ENCODE peak calls at places on chromosomes 7 and 10, in four cellular contexts. P, W, L and I are unnamed samples. For H3K27me3 and H3K36me3, the result is how much of the 10 kb centered on the place peaks cover.

GRCh38 chr10:132413226-132414205 is 16.5 kb downstream of the PWWP2B start:
- DNase-seq in W (no peak), L (no peak), P (no peak), I (peak)

GRCh38 chr7:129168219-129168991 is 20.0 kb upstream of the SMO start:
- DNase-seq in L (no peak), W (no peak), P (no peak), I (no peak)

GRCh38 chr7:115356139-115356746 is 434.3 kb downstream of the MDFIC start:
- DNase-seq in L (no peak), P (peak), W (no peak), I (no peak)

GRCh38 chr7:2735744-2736143 is 47.7 kb downstream of the AMZ1 start:
- DNase-seq in W (peak), L (no peak), P (no peak), I (no peak)

GRCh38 chr7:55254596-55255500 is 110.3 kb upstream of the LANCL2 start:
- DNase-seq in L (peak), W (peak), P (peak), I (peak)

GRCh38 chr7:141427134-141427533 is 124.1 kb upstream of the AGK start:
- DNase-seq in P (no peak), L (no peak), W (no peak), I (no peak)

GRCh38 chr7:155464948-155465739 is 7.2 kb downstream of the EN2 start:
- DNase-seq in P (no peak), L (no peak), W (no peak), I (no peak)

GRCh38 chr10:85319150-85319549 is 990.8 kb downstream of the CCSER2 start:
- DNase-seq in L (no peak), P (no peak), W (no peak), I (peak)

GRCh38 chr7:5776894-5777645 is 4.4 kb downstream of the RNF216 start:
- DNase-seq in P (no peak), W (no peak), L (no peak), I (no peak)

GRCh38 chr10:114708717-114709352 is 50.8 kb upstream of the ABLIM1 start:
- DNase-seq in W (no peak), L (no peak), P (peak), I (peak)

GRCh38 chr7:81501220-81501619 is 268.6 kb downstream of the HGF start:
- DNase-seq in W (no peak), L (no peak), P (peak), I (no peak)

DNA sequence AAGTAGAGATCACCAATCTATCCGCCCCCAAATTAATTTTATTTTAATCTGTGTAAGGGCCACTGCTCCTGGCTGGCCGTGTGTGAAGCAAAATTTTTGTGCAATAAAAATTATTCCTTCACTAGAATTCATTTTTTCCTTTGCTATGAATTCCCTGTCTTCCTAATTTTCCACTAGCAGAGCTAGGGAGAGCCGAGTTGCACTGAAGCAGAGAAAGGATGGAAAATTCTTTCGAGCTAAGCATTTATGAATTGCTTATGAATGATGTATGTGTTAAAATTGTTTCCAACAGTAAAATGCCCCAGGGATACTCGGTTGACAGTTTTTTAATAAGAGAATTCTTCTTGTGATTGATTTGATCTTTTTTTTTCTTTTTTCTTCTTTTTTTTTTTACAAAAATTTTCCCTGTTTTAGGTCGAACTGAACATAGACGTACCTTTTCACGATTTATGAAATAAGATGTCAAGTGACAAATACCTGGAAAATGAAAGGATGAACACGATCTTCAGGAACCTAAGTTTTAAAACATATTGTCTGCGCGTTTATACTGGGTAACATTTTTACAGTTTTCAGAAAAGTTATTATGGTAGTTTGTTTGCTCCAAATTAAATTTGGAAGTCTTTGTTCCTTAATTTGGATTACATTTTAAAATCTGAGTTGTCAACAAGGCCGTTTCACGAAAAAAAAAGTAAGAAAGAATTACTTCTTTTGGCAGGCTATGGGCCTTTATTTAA is 288.8 kb upstream of the NFE2L3 start:
- DNase-seq in W (no peak), P (no peak), L (no peak), I (no peak)
- H3K27me3 ChIP-seq in W (half or more), P (half or more), L (under half), I (half or more)

GRCh38 chr10:117509573-117509972 is 33.0 kb upstream of the EMX2 start:
- DNase-seq in P (no peak), L (no peak), W (no peak), I (no peak)
- H3K36me3 ChIP-seq in P (under half), L (under half), W (under half), I (under half)

GRCh38 chr10:27998954-27999275 is at the start of gene ODAD2:
- DNase-seq in P (no peak), W (no peak), L (no peak), I (no peak)
- H3K27me3 ChIP-seq in P (under half), W (under half), L (under half), I (under half)

DNA sequence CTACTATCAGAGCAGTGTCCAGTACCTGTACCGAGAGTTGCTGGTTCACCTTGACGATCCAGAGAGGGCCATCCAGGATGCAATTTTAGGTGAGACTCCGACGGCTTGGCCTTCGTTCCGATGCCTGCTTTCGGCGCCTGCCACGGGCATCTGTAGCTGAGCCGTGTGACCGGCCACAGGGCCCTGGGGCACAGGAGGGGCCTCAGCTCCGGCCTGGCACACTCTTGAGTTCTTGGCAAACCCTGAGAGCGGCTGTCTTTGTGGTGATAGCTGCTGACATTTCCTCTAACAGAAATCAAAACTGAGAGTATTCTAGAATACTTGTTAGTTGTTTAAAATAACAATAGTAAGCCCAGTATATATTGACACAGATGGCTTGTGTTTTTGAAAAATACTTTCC is 52.2 kb upstream of the SUN1 start:
- DNase-seq in P (no peak), W (no peak), L (no peak), I (no peak)
- H3K36me3 ChIP-seq in P (under half), W (half or more), L (under half), I (under half)

GRCh38 chr7:27172823-27173411 is 1.2 kb downstream of the HOXA10 start:
- DNase-seq in L (peak), W (no peak), P (peak), I (peak)

GRCh38 chr7:27175005-27175625 is 995 bp upstream of the HOXA10 start:
- DNase-seq in L (peak), W (no peak), P (peak), I (peak)

GRCh38 chr7:27173412-27174076 is 576 bp downstream of the HOXA10 start:
- DNase-seq in P (peak), L (peak), W (no peak), I (peak)

GRCh38 chr7:27175626-27176342 is 1.7 kb upstream of the HOXA10 start:
- DNase-seq in P (peak), L (peak), W (no peak), I (peak)

DNA sequence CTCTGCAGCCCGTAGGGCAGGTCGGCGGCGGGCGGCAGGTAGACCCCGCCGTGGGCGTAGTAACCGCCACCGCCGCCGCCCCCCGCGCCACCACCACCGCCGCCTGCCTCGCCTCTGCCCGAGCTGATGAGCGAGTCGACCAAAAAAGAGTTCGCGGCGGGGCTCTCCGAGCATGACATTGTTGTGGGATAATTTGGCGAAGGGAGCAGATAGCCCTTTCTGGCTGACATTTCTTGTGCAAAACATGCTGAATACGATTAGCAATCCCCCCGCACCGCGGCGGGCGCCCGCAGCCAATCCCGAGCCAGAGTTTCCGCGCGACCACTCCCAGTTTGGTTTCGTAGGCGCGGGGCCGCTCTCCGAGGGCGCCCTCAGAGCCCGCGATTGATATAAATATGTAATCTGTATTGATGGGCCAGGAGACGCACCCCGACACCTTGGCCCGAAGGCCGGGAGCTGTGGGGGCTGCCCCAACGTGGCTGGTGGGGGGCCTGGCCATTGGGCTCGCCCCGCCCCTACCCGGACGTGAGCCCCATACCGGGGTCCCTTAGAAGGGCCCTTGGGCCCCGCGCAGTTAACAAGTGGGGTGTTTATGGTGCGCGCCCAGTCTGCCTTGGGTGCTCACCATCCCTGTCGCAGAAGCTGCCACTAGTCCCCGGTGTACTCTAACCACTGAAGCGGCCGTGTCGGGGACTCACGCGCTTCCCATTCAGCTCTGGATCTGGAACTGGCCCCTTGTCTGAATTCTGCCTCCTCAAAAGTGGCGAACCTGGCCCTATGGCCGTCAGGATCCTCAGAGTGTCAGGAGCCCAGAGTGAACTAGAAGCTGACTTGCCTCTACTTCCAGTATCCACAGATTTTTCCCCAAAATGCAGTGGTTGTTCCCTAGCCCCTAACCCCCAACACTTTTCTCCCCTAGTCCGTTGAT is at the start of gene HOXA10:
- DNase-seq in L (peak), P (peak), W (no peak), I (peak)
- H3K27me3 ChIP-seq in L (under half), P (under half), W (under half), I (under half)

DNA sequence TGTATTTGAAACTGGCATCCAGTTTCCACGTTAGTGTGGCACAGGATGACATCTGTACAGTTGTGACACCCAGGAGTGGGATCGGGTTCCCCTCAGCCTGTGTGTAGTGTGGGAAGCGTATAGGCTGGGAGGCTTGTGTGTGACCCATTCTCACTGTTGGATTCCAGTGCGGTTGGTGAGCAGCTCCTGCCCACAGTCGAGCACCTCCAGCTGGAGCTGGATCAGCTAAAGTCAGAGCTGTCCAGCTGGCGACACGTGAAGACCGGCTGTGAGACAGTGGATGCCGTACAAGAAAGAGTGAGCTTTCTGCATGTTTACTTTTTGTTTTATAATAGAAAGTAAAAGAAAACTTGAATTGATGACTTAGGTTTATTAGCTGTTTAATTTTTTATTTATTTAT is 18.7 kb upstream of the GET4 start:
- DNase-seq in P (no peak), L (no peak), W (no peak), I (no peak)
- H3K36me3 ChIP-seq in P (under half), L (under half), W (half or more), I (half or more)